ENCODE peak calls at places on chromosome 3, in six cellular contexts. J is Panc1, H is vagina, L is stomach, I is HCT116, Q is HepG2. M is an unnamed sample.

GRCh38 chr3:152230367-152230766 is 38.4 kb upstream of the MBNL1 start:
- DNase-seq in Q (no peak), J (no peak), H (no peak), I (no peak), L (no peak), M (no peak)

GRCh38 chr3:187976361-187976900 is 177.5 kb upstream of the LPP start:
- DNase-seq in J (no peak), I (no peak), Q (no peak), H (no peak), L (no peak), M (no peak)

GRCh38 chr3:148643389-148643840 is 54.3 kb upstream of the AGTR1 start:
- DNase-seq in I (no peak), J (no peak), L (no peak), H (no peak), Q (no peak), M (no peak)

GRCh38 chr3:100902572-100902971 is 90.6 kb downstream of the ABI3BP start:
- DNase-seq in J (no peak), Q (no peak), H (no peak), L (no peak), I (no peak), M (no peak)

GRCh38 chr3:115553796-115554495 is 69.4 kb upstream of the GAP43 start:
- DNase-seq in Q (no peak), I (no peak), J (no peak), H (no peak), L (no peak), M (no peak)

GRCh38 chr3:18412684-18413083 is 12.5 kb downstream of the SATB1 start:
- DNase-seq in Q (no peak), H (no peak), I (no peak), J (no peak), L (no peak), M (no peak)

GRCh38 chr3:20511863-20512262 is 325.9 kb upstream of the SGO1 start:
- DNase-seq in L (no peak), I (no peak), H (no peak), J (peak; percentile 25), Q (peak; percentile 43), M (no peak)

GRCh38 chr3:73432021-73432722 is 192.6 kb downstream of the PDZRN3 start:
- DNase-seq in H (peak; percentile 85), J (peak; percentile 17), I (peak; percentile 15), Q (peak; percentile 53), L (no peak), M (no peak)

GRCh38 chr3:197356741-197357140 is 58.3 kb upstream of the DLG1 start:
- DNase-seq in L (no peak), J (no peak), Q (no peak), H (no peak), I (no peak), M (no peak)

GRCh38 chr3:12178091-12178820 is 19.5 kb upstream of the TIMP4 start:
- DNase-seq in I (no peak), L (peak; percentile 53), Q (no peak), J (no peak), H (no peak), M (no peak)

GRCh38 chr3:15942936-15943335 is 145.2 kb upstream of the ANKRD28 start:
- DNase-seq in J (no peak), H (no peak), Q (no peak), I (no peak), L (no peak), M (no peak)

GRCh38 chr3:20075197-20075596 is 35.0 kb downstream of the KAT2B start:
- DNase-seq in H (no peak), I (no peak), L (no peak), J (no peak), Q (no peak), M (no peak)

GRCh38 chr3:192422321-192422997 is 304.9 kb downstream of the FGF12 start:
- DNase-seq in I (no peak), H (no peak), J (no peak), Q (no peak), L (no peak), M (no peak)

GRCh38 chr3:166282931-166283330 is 445.7 kb upstream of the BCHE start:
- DNase-seq in H (no peak), L (no peak), I (no peak), Q (no peak), J (no peak), M (no peak)

GRCh38 chr3:117411991-117412390 is 702.4 kb downstream of the TUSC7 start:
- DNase-seq in H (no peak), I (no peak), L (no peak), J (no peak), Q (no peak), M (no peak)

GRCh38 chr3:128062033-128062745 is 10.0 kb downstream of the SEC61A1 start:
- DNase-seq in I (no peak), Q (no peak), L (no peak), H (no peak), J (no peak), M (no peak)

GRCh38 chr3:46110701-46111493 is 83.6 kb upstream of the XCR1 start:
- DNase-seq in J (no peak), Q (no peak), L (no peak), H (no peak), I (peak; percentile 61), M (no peak)

GRCh38 chr3:125212096-125212508 is 446 bp downstream of the SLC12A8 start:
- DNase-seq in Q (no peak), L (no peak), H (no peak), I (no peak), J (no peak), M (peak; percentile 14)

GRCh38 chr3:13624671-13625125 is 75.8 kb downstream of the FBLN2 start:
- DNase-seq in Q (no peak), H (no peak), L (no peak), I (no peak), J (no peak), M (no peak)

GRCh38 chr3:17088602-17089313 is 204.0 kb downstream of the PLCL2 start:
- DNase-seq in L (no peak), I (no peak), Q (no peak), H (no peak), J (no peak), M (no peak)

GRCh38 chr3:189944285-189945145 is 176.2 kb downstream of the P3H2 start:
- DNase-seq in H (no peak), L (peak; percentile 74), Q (no peak), J (no peak), I (no peak), M (peak; percentile 71)

DNA sequence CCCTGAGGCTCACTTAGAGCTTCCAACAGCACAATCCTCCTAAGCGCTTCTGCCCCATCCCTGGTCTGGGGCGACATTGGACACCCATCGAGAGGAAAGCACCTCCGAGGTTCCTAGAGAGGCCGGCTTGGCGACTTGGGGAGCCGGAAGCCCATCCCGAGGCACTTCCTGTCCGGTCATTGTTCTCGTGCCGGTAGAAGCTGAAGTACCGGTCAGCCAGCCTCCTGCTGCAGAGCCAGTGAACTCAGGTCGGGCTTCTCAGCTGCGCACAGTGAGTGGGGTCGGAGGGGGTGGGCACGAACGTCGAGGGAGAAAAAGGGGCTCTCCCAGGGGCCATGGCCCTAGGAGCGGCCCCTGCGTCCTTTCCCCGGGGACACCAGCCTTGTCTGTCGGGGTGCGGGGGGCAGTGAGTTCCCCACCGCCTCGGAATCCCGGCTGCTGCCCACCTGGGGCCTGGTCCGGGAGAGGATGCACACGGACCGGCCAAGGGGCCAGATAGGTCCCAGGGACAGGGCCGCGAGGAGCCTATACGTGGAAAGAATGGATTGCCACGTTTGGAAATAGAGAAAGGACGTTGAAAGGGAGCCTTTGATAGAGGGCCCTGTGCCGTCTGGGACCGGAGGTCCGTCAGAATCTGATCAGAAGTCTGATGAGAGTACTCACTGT is at the start of gene ZNF35:
- DNase-seq in Q (no peak), J (peak; percentile 46), L (peak; percentile 75), H (no peak), I (peak; percentile 87), M (peak; percentile 69)
- TF ChIP-seq POLR2AphosphoS5 in Q (no peak), J (peak; percentile 63), L (peak; percentile 23), H (peak; percentile 58), I (peak; percentile 86), M (peak; percentile 74)

GRCh38 chr3:49839193-49839809 is 17.1 kb downstream of the TRAIP start:
- DNase-seq in J (peak; percentile 47), I (peak; percentile 44), L (peak; percentile 81), H (no peak), Q (peak; percentile 63), M (peak; percentile 72)
- TF ChIP-seq POLR2AphosphoS5 in J (no peak), I (no peak), L (no peak), H (peak; percentile 16), Q (no peak), M (peak; percentile 78)

GRCh38 chr3:158912621-158913020 is 110.8 kb downstream of the MFSD1 start:
- DNase-seq in J (no peak), Q (no peak), L (no peak), H (no peak), I (no peak), M (no peak)

GRCh38 chr3:158916111-158916510 is 114.3 kb downstream of the MFSD1 start:
- DNase-seq in L (no peak), Q (no peak), I (no peak), J (no peak), H (no peak), M (no peak)

GRCh38 chr3:158918451-158918850 is 116.6 kb downstream of the MFSD1 start:
- DNase-seq in Q (no peak), I (no peak), H (no peak), L (no peak), J (no peak), M (no peak)

GRCh38 chr3:158920375-158920774 is 118.5 kb downstream of the MFSD1 start:
- DNase-seq in J (no peak), I (no peak), H (no peak), L (no peak), Q (no peak), M (no peak)

GRCh38 chr3:158918008-158918407 is 116.2 kb downstream of the MFSD1 start:
- DNase-seq in L (peak; percentile 46), J (peak; percentile 30), H (no peak), Q (peak; percentile 45), I (peak; percentile 52), M (no peak)
- TF ChIP-seq POLR2AphosphoS5 in L (no peak), J (no peak), H (no peak), Q (no peak), I (no peak), M (no peak)

DNA sequence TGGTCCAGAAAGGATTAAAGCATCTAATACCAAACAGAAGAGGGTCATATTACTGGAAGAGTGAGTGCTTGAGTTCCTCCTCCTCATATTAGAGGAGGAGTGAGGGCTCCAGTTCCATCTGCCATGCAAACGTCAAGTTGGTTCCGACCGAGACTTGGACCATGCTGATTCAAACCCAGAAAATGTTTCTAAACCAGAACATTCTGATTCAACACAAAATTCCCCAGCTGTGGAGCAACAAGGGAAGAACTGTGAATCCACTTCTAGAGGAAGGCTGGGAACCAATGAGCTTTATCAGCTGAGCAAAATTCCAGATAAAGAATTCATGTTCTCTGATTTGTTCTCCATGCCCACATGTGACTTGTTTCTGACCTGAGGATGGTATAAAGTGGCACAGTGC is 135.6 kb upstream of the WNT5A start:
- DNase-seq in J (no peak), H (no peak), Q (no peak), I (no peak), L (no peak), M (no peak)
- TF ChIP-seq POLR2AphosphoS5 in J (no peak), H (no peak), Q (no peak), I (no peak), L (no peak), M (no peak)

M was measured in prostate gland.